ENCODE peak calls at places on chromosomes 2 and 18, in seven cellular contexts. C is adrenal gland, M is KBM-7, R is posterior vena cava, T is right lobe of liver, P is lower leg skin, X is progenitor cell of endocrine pancreas. F is an unnamed sample.

GRCh38 chr2:207823865-207824264 is 54.2 kb upstream of the FZD5 start:
- DNase-seq in R (peak), X (no peak), P (peak), C (no peak), T (no peak), M (no peak), F (no peak)

GRCh38 chr18:26227051-26227672 is 917 bp downstream of the TAF4B start:
- DNase-seq in T (no peak), X (no peak), P (no peak), R (no peak), C (no peak), M (peak), F (no peak)

GRCh38 chr18:48345596-48345995 is 63.6 kb downstream of the ZBTB7C start:
- DNase-seq in M (no peak), P (peak), C (no peak), X (no peak), T (peak), R (peak), F (no peak)

GRCh38 chr2:72744049-72744448 is 81.8 kb downstream of the EXOC6B start:
- DNase-seq in R (no peak), M (no peak), T (no peak), P (no peak), X (no peak), C (no peak), F (no peak)

GRCh38 chr18:39205565-39205964 is 1640.0 kb upstream of the CELF4 start:
- DNase-seq in P (no peak), M (no peak), X (no peak), C (no peak), R (no peak), T (no peak), F (no peak)

GRCh38 chr18:6435731-6436130 is 21.0 kb upstream of the L3MBTL4 start:
- DNase-seq in X (no peak), P (no peak), R (no peak), M (no peak), C (no peak), T (no peak), F (no peak)

GRCh38 chr2:199459286-199460100 is 1.8 kb upstream of the SATB2 start:
- DNase-seq in X (peak), T (peak), C (peak), R (peak), P (peak), M (peak), F (peak)

GRCh38 chr18:55607763-55608162 is 19.8 kb upstream of the TCF4 start:
- DNase-seq in R (no peak), C (no peak), T (no peak), X (no peak), P (no peak), M (no peak), F (no peak)

GRCh38 chr2:119818792-119819191 is 59.1 kb downstream of the PTPN4 start:
- DNase-seq in T (no peak), R (no peak), P (no peak), X (no peak), C (no peak), M (no peak), F (no peak)

GRCh38 chr18:37575646-37576045 is 10.0 kb upstream of the CELF4 start:
- DNase-seq in X (no peak), R (no peak), M (no peak), T (no peak), C (no peak), P (no peak), F (no peak)

GRCh38 chr2:39570130-39570555 is 95.6 kb upstream of the TMEM178A start:
- DNase-seq in C (no peak), R (no peak), T (no peak), X (no peak), M (no peak), P (no peak), F (no peak)

GRCh38 chr2:172623249-172623965 is 67.5 kb downstream of the PDK1 start:
- DNase-seq in T (no peak), P (no peak), M (no peak), R (no peak), C (no peak), X (no peak), F (no peak)

GRCh38 chr2:136381722-136382633 is 264.0 kb upstream of the CXCR4 start:
- DNase-seq in X (no peak), R (no peak), P (no peak), T (no peak), C (no peak), M (no peak), F (no peak)

GRCh38 chr18:39455300-39455699 is 1889.7 kb upstream of the CELF4 start:
- DNase-seq in T (no peak), P (no peak), R (no peak), X (no peak), M (no peak), C (no peak), F (no peak)

GRCh38 chr2:67641709-67642397 is 244.7 kb downstream of the ETAA1 start:
- DNase-seq in P (no peak), X (no peak), C (no peak), M (no peak), T (no peak), R (no peak), F (no peak)

GRCh38 chr2:86769838-86770237 is 20.9 kb downstream of the CD8A start:
- DNase-seq in X (no peak), C (no peak), R (no peak), P (no peak), M (no peak), T (no peak), F (no peak)

GRCh38 chr2:187117483-187117882 is 268.5 kb upstream of the ZSWIM2 start:
- DNase-seq in C (no peak), T (no peak), R (no peak), X (no peak), M (no peak), P (no peak), F (no peak)

GRCh38 chr2:58739033-58739432 is 497.9 kb upstream of the FANCL start:
- DNase-seq in R (no peak), X (no peak), M (peak), P (no peak), C (no peak), T (no peak), F (no peak)

GRCh38 chr2:200742426-200742825 is 69.3 kb upstream of the BZW1 start:
- DNase-seq in X (no peak), P (no peak), C (peak), M (no peak), T (no peak), R (peak), F (no peak)

GRCh38 chr18:3478262-3478978 is 28.4 kb downstream of the TGIF1 start:
- DNase-seq in R (no peak), C (no peak), X (no peak), P (no peak), M (no peak), T (no peak), F (no peak)

GRCh38 chr2:229245013-229245412 is 26.1 kb downstream of the PID1 start:
- DNase-seq in X (no peak), R (no peak), C (no peak), P (no peak), T (no peak), M (no peak), F (no peak)

GRCh38 chr18:28059861-28060260 is 117.1 kb downstream of the CDH2 start:
- DNase-seq in P (no peak), R (no peak), M (no peak), T (no peak), C (no peak), X (no peak), F (no peak)

GRCh38 chr2:171574149-171574795 is 52.0 kb downstream of the CYBRD1 start:
- DNase-seq in R (peak), C (peak), P (peak), X (peak), M (peak), T (peak), F (peak)

GRCh38 chr2:30684546-30684945 is 122.7 kb downstream of the CAPN13 start:
- DNase-seq in X (no peak), C (no peak), P (no peak), M (no peak), T (no peak), R (no peak), F (no peak)

GRCh38 chr2:226652388-226652787 is 147.2 kb downstream of the IRS1 start:
- DNase-seq in M (no peak), P (no peak), R (no peak), T (no peak), X (no peak), C (no peak), F (no peak)

GRCh38 chr2:161416633-161417427 is 733 bp downstream of the TBR1 start:
- DNase-seq in C (no peak), X (no peak), M (no peak), T (no peak), R (peak), P (no peak), F (no peak)

GRCh38 chr2:217249490-217250451 is 389.9 kb upstream of the TNP1 start:
- DNase-seq in P (no peak), T (no peak), M (no peak), X (no peak), C (peak), R (no peak), F (no peak)

GRCh38 chr18:63832470-63832869 is 55.0 kb upstream of the SERPINB2 start:
- DNase-seq in T (no peak), X (no peak), P (no peak), C (no peak), R (no peak), M (no peak), F (no peak)

GRCh38 chr18:78558948-78559347 is 420.7 kb upstream of the SALL3 start:
- DNase-seq in P (no peak), T (no peak), R (peak), C (no peak), M (no peak), X (no peak), F (no peak)

GRCh38 chr2:132617989-132618388 is 52.0 kb downstream of the LYPD1 start:
- DNase-seq in P (no peak), X (no peak), C (no peak), M (no peak), T (no peak), R (no peak), F (no peak)

GRCh38 chr2:181411105-181411849 is 45.9 kb upstream of the ITGA4 start:
- DNase-seq in M (peak), X (no peak), R (no peak), P (no peak), C (no peak), T (no peak), F (no peak)

F was measured in midbrain.